ENCODE peak calls at places on chromosomes 11 and 22, in seven cellular contexts. One of them, this sample, is unnamed.

GRCh38 chr11:65609711-65610110 is 4.3 kb downstream of the MAP3K11 start:
- DNase-seq in esophagus muscularis mucosa: no peak
- DNase-seq in spleen: no peak
- DNase-seq in IMR-90: no peak
- DNase-seq in body of pancreas: no peak
- DNase-seq in prostate gland: no peak
- DNase-seq in heart left ventricle: no peak
- DNase-seq in this sample: no peak

GRCh38 chr11:17378655-17379054 is 9.8 kb downstream of the KCNJ11 start:
- DNase-seq in esophagus muscularis mucosa: no peak
- DNase-seq in spleen: no peak
- DNase-seq in IMR-90: no peak
- DNase-seq in body of pancreas: no peak
- DNase-seq in prostate gland: no peak
- DNase-seq in heart left ventricle: no peak
- DNase-seq in this sample: no peak

GRCh38 chr22:38699143-38699542 is 1.6 kb downstream of the JOSD1 start:
- DNase-seq in esophagus muscularis mucosa: no peak
- DNase-seq in spleen: no peak
- DNase-seq in IMR-90: no peak
- DNase-seq in body of pancreas: no peak
- DNase-seq in prostate gland: no peak
- DNase-seq in heart left ventricle: no peak
- DNase-seq in this sample: no peak

GRCh38 chr11:70541176-70541575 is 142.8 kb downstream of the CTTN start:
- DNase-seq in esophagus muscularis mucosa: no peak
- DNase-seq in spleen: peak; percentile 60
- DNase-seq in IMR-90: no peak
- DNase-seq in body of pancreas: no peak
- DNase-seq in prostate gland: no peak
- DNase-seq in heart left ventricle: no peak
- DNase-seq in this sample: no peak

GRCh38 chr11:120303004-120303637 is 22.0 kb upstream of the TLCD5 start:
- DNase-seq in esophagus muscularis mucosa: no peak
- DNase-seq in spleen: no peak
- DNase-seq in IMR-90: peak; percentile 80
- DNase-seq in body of pancreas: peak; percentile 84
- DNase-seq in prostate gland: peak; percentile 60
- DNase-seq in heart left ventricle: peak; percentile 64
- DNase-seq in this sample: peak; percentile 51

GRCh38 chr22:38802671-38803121 is 8.8 kb upstream of the DNAL4 start:
- DNase-seq in esophagus muscularis mucosa: no peak
- DNase-seq in spleen: no peak
- DNase-seq in IMR-90: peak; percentile 95
- DNase-seq in body of pancreas: peak; percentile 57
- DNase-seq in prostate gland: peak; percentile 24
- DNase-seq in heart left ventricle: peak; percentile 30
- DNase-seq in this sample: peak; percentile 28

GRCh38 chr11:66172146-66172545 is 96.3 kb upstream of the RAB1B start:
- DNase-seq in esophagus muscularis mucosa: no peak
- DNase-seq in spleen: no peak
- DNase-seq in IMR-90: peak; percentile 86
- DNase-seq in body of pancreas: no peak
- DNase-seq in prostate gland: no peak
- DNase-seq in heart left ventricle: no peak
- DNase-seq in this sample: no peak

GRCh38 chr11:19519912-19520641 is 192.6 kb upstream of the NAV2 start:
- DNase-seq in esophagus muscularis mucosa: no peak
- DNase-seq in spleen: no peak
- DNase-seq in IMR-90: no peak
- DNase-seq in body of pancreas: no peak
- DNase-seq in prostate gland: no peak
- DNase-seq in heart left ventricle: no peak
- DNase-seq in this sample: no peak

GRCh38 chr11:36213050-36213840 is 76.0 kb downstream of the COMMD9 start:
- DNase-seq in esophagus muscularis mucosa: no peak
- DNase-seq in spleen: no peak
- DNase-seq in IMR-90: no peak
- DNase-seq in body of pancreas: no peak
- DNase-seq in prostate gland: no peak
- DNase-seq in heart left ventricle: no peak
- DNase-seq in this sample: no peak

GRCh38 chr11:114075891-114076441 is 16.5 kb downstream of the ZBTB16 start:
- DNase-seq in esophagus muscularis mucosa: no peak
- DNase-seq in spleen: no peak
- DNase-seq in IMR-90: peak; percentile 24
- DNase-seq in body of pancreas: no peak
- DNase-seq in prostate gland: no peak
- DNase-seq in heart left ventricle: peak; percentile 46
- DNase-seq in this sample: no peak

GRCh38 chr11:130449246-130449990 is 973 bp downstream of the ADAMTS15 start:
- DNase-seq in esophagus muscularis mucosa: no peak
- DNase-seq in spleen: no peak
- DNase-seq in IMR-90: no peak
- DNase-seq in body of pancreas: no peak
- DNase-seq in prostate gland: no peak
- DNase-seq in heart left ventricle: no peak
- DNase-seq in this sample: no peak

GRCh38 chr11:124481365-124482323 is 36.1 kb upstream of the OR8B8 start:
- DNase-seq in esophagus muscularis mucosa: no peak
- DNase-seq in spleen: no peak
- DNase-seq in IMR-90: peak; percentile 52
- DNase-seq in body of pancreas: no peak
- DNase-seq in prostate gland: no peak
- DNase-seq in heart left ventricle: peak; percentile 42
- DNase-seq in this sample: no peak

GRCh38 chr11:122178795-122179194 is 62.8 kb upstream of the BLID start:
- DNase-seq in esophagus muscularis mucosa: no peak
- DNase-seq in spleen: no peak
- DNase-seq in IMR-90: peak; percentile 37
- DNase-seq in body of pancreas: no peak
- DNase-seq in prostate gland: no peak
- DNase-seq in heart left ventricle: no peak
- DNase-seq in this sample: no peak

GRCh38 chr11:2190670-2191471 is 19.3 kb upstream of the TH start:
- DNase-seq in esophagus muscularis mucosa: no peak
- DNase-seq in spleen: no peak
- DNase-seq in IMR-90: no peak
- DNase-seq in body of pancreas: no peak
- DNase-seq in prostate gland: no peak
- DNase-seq in heart left ventricle: no peak
- DNase-seq in this sample: no peak

GRCh38 chr22:42322562-42322926 is 52.1 kb upstream of the TCF20 start:
- DNase-seq in esophagus muscularis mucosa: no peak
- DNase-seq in spleen: no peak
- DNase-seq in IMR-90: no peak
- DNase-seq in body of pancreas: no peak
- DNase-seq in prostate gland: no peak
- DNase-seq in heart left ventricle: no peak
- DNase-seq in this sample: no peak

GRCh38 chr22:19108807-19109197 is 13.4 kb downstream of the DGCR2 start:
- DNase-seq in esophagus muscularis mucosa: no peak
- DNase-seq in spleen: no peak
- DNase-seq in IMR-90: no peak
- DNase-seq in body of pancreas: no peak
- DNase-seq in prostate gland: no peak
- DNase-seq in heart left ventricle: no peak
- DNase-seq in this sample: no peak

GRCh38 chr22:44164031-44164430 is 16.7 kb upstream of the PARVG start:
- DNase-seq in esophagus muscularis mucosa: no peak
- DNase-seq in spleen: no peak
- DNase-seq in IMR-90: no peak
- DNase-seq in body of pancreas: no peak
- DNase-seq in prostate gland: no peak
- DNase-seq in heart left ventricle: no peak
- DNase-seq in this sample: no peak

GRCh38 chr11:36030707-36031365 is 87.0 kb downstream of the LDLRAD3 start:
- DNase-seq in esophagus muscularis mucosa: no peak
- DNase-seq in spleen: no peak
- DNase-seq in IMR-90: peak; percentile 78
- DNase-seq in body of pancreas: no peak
- DNase-seq in prostate gland: no peak
- DNase-seq in heart left ventricle: no peak
- DNase-seq in this sample: no peak

GRCh38 chr11:130897262-130898182 is 18.8 kb downstream of the SNX19 start:
- DNase-seq in esophagus muscularis mucosa: peak; percentile 93
- DNase-seq in spleen: no peak
- DNase-seq in IMR-90: peak; percentile 99
- DNase-seq in body of pancreas: peak; percentile 57
- DNase-seq in prostate gland: peak; percentile 72
- DNase-seq in heart left ventricle: peak; percentile 83
- DNase-seq in this sample: peak; percentile 36

GRCh38 chr11:19953909-19954308 is 206.4 kb downstream of the DBX1 start:
- DNase-seq in esophagus muscularis mucosa: no peak
- DNase-seq in spleen: no peak
- DNase-seq in IMR-90: peak; percentile 91
- DNase-seq in body of pancreas: no peak
- DNase-seq in prostate gland: no peak
- DNase-seq in heart left ventricle: no peak
- DNase-seq in this sample: no peak

GRCh38 chr11:124646148-124646547 is 23.5 kb downstream of the TBRG1 start:
- DNase-seq in esophagus muscularis mucosa: no peak
- DNase-seq in spleen: no peak
- DNase-seq in IMR-90: no peak
- DNase-seq in body of pancreas: no peak
- DNase-seq in prostate gland: no peak
- DNase-seq in heart left ventricle: no peak
- DNase-seq in this sample: no peak

GRCh38 chr11:117517097-117517496 is 189.4 kb downstream of the CEP164 start:
- DNase-seq in esophagus muscularis mucosa: no peak
- DNase-seq in spleen: no peak
- DNase-seq in IMR-90: no peak
- DNase-seq in body of pancreas: no peak
- DNase-seq in prostate gland: no peak
- DNase-seq in heart left ventricle: no peak
- DNase-seq in this sample: no peak

GRCh38 chr22:16961477-16962186 is 46.4 kb downstream of the GAB4 start:
- DNase-seq in esophagus muscularis mucosa: peak; percentile 87
- DNase-seq in spleen: no peak
- DNase-seq in IMR-90: no peak
- DNase-seq in body of pancreas: no peak
- DNase-seq in prostate gland: no peak
- DNase-seq in heart left ventricle: no peak
- DNase-seq in this sample: no peak

GRCh38 chr11:62680825-62681240 is 2.0 kb upstream of the UBXN1 start:
- DNase-seq in esophagus muscularis mucosa: no peak
- DNase-seq in spleen: no peak
- DNase-seq in IMR-90: peak; percentile 87
- DNase-seq in body of pancreas: peak; percentile 52
- DNase-seq in prostate gland: peak; percentile 48
- DNase-seq in heart left ventricle: peak; percentile 51
- DNase-seq in this sample: no peak

GRCh38 chr22:44057411-44057987 is 33.4 kb downstream of the PARVB start:
- DNase-seq in esophagus muscularis mucosa: no peak
- DNase-seq in spleen: no peak
- DNase-seq in IMR-90: no peak
- DNase-seq in body of pancreas: no peak
- DNase-seq in prostate gland: peak; percentile 17
- DNase-seq in heart left ventricle: peak; percentile 68
- DNase-seq in this sample: no peak

GRCh38 chr11:82942376-82942775 is 40.8 kb downstream of the DDIAS start:
- DNase-seq in esophagus muscularis mucosa: no peak
- DNase-seq in spleen: no peak
- DNase-seq in IMR-90: no peak
- DNase-seq in body of pancreas: no peak
- DNase-seq in prostate gland: no peak
- DNase-seq in heart left ventricle: no peak
- DNase-seq in this sample: no peak

GRCh38 chr11:34358258-34358665 is 452 bp upstream of the ABTB2 start:
- DNase-seq in esophagus muscularis mucosa: peak; percentile 92
- DNase-seq in spleen: peak; percentile 92
- DNase-seq in IMR-90: peak; percentile 24
- DNase-seq in body of pancreas: peak; percentile 56
- DNase-seq in prostate gland: peak; percentile 66
- DNase-seq in heart left ventricle: peak; percentile 56
- DNase-seq in this sample: no peak

GRCh38 chr22:41320416-41321240 is 19.3 kb downstream of the ZC3H7B start:
- DNase-seq in esophagus muscularis mucosa: no peak
- DNase-seq in spleen: no peak
- DNase-seq in IMR-90: no peak
- DNase-seq in body of pancreas: no peak
- DNase-seq in prostate gland: no peak
- DNase-seq in heart left ventricle: no peak
- DNase-seq in this sample: no peak

GRCh38 chr11:99020324-99021225 is at the start of gene CNTN5:
- DNase-seq in esophagus muscularis mucosa: peak; percentile 92
- DNase-seq in spleen: no peak
- DNase-seq in IMR-90: peak; percentile 5
- DNase-seq in body of pancreas: peak; percentile 26
- DNase-seq in prostate gland: no peak
- DNase-seq in heart left ventricle: no peak
- DNase-seq in this sample: peak; percentile 6

GRCh38 chr11:118003021-118003423 is 16.8 kb downstream of the IL10RA start:
- DNase-seq in esophagus muscularis mucosa: no peak
- DNase-seq in spleen: peak; percentile 83
- DNase-seq in IMR-90: no peak
- DNase-seq in body of pancreas: no peak
- DNase-seq in prostate gland: no peak
- DNase-seq in heart left ventricle: no peak
- DNase-seq in this sample: no peak

GRCh38 chr11:44886765-44887164 is 63.9 kb downstream of the TP53I11 start:
- DNase-seq in esophagus muscularis mucosa: no peak
- DNase-seq in spleen: no peak
- DNase-seq in IMR-90: peak; percentile 86
- DNase-seq in body of pancreas: no peak
- DNase-seq in prostate gland: no peak
- DNase-seq in heart left ventricle: no peak
- DNase-seq in this sample: no peak
- H3K4me1 ChIP-seq in esophagus muscularis mucosa: peaks cover 51% of the 10 kb centered on the region
- H3K4me1 ChIP-seq in spleen: peaks cover 7% of the 10 kb centered on the region
- H3K4me1 ChIP-seq in IMR-90: peaks cover 11% of the 10 kb centered on the region
- H3K4me1 ChIP-seq in body of pancreas: no peaks in the 10 kb centered on the region
- H3K4me1 ChIP-seq in prostate gland: no peaks in the 10 kb centered on the region
- H3K4me1 ChIP-seq in heart left ventricle: peaks cover 29% of the 10 kb centered on the region
- H3K4me1 ChIP-seq in this sample: peaks cover 14% of the 10 kb centered on the region

GRCh38 chr11:73290536-73290935 is 17.5 kb upstream of the ARHGEF17 start:
- DNase-seq in esophagus muscularis mucosa: no peak
- DNase-seq in spleen: peak; percentile 66
- DNase-seq in IMR-90: no peak
- DNase-seq in body of pancreas: no peak
- DNase-seq in prostate gland: no peak
- DNase-seq in heart left ventricle: no peak
- DNase-seq in this sample: no peak
- H3K27ac ChIP-seq in esophagus muscularis mucosa: no peak overlapping the region
- H3K27ac ChIP-seq in spleen: no peak overlapping the region
- H3K27ac ChIP-seq in IMR-90: no peak overlapping the region
- H3K27ac ChIP-seq in body of pancreas: no peak overlapping the region
- H3K27ac ChIP-seq in prostate gland: no peak overlapping the region
- H3K27ac ChIP-seq in heart left ventricle: no peak overlapping the region
- H3K27ac ChIP-seq in this sample: no peak overlapping the region

GRCh38 chr11:119092880-119093665 is 8.4 kb downstream of the HMBS start:
- DNase-seq in esophagus muscularis mucosa: no peak
- DNase-seq in spleen: no peak
- DNase-seq in IMR-90: peak; percentile 42
- DNase-seq in body of pancreas: no peak
- DNase-seq in prostate gland: peak; percentile 67
- DNase-seq in heart left ventricle: no peak
- DNase-seq in this sample: no peak
- TF ChIP-seq POLR2A in esophagus muscularis mucosa: no peak
- TF ChIP-seq POLR2A in spleen: no peak
- TF ChIP-seq POLR2A in IMR-90: no peak
- TF ChIP-seq POLR2A in body of pancreas: no peak
- TF ChIP-seq POLR2A in prostate gland: no peak
- TF ChIP-seq POLR2A in heart left ventricle: no peak
- TF ChIP-seq POLR2A in this sample: no peak

GRCh38 chr11:72844356-72844755 is 30.1 kb downstream of the ATG16L2 start:
- DNase-seq in esophagus muscularis mucosa: no peak
- DNase-seq in spleen: no peak
- DNase-seq in IMR-90: peak; percentile 89
- DNase-seq in body of pancreas: no peak
- DNase-seq in prostate gland: no peak
- DNase-seq in heart left ventricle: peak; percentile 56
- DNase-seq in this sample: no peak
- H3K4me1 ChIP-seq in esophagus muscularis mucosa: no peaks in the 10 kb centered on the region
- H3K4me1 ChIP-seq in spleen: no peaks in the 10 kb centered on the region
- H3K4me1 ChIP-seq in IMR-90: peaks cover 6% of the 10 kb centered on the region
- H3K4me1 ChIP-seq in body of pancreas: no peaks in the 10 kb centered on the region
- H3K4me1 ChIP-seq in prostate gland: no peaks in the 10 kb centered on the region
- H3K4me1 ChIP-seq in heart left ventricle: peaks cover 31% of the 10 kb centered on the region
- H3K4me1 ChIP-seq in this sample: no peaks in the 10 kb centered on the region

This sample was measured in tibial nerve.